ENCODE peak calls at places on chromosomes 12 and 14, in ten cellular contexts. P, G, O, A, U, F, M, X, Y and H are unnamed samples. For H3K4me1, the result is how much of the 10 kb centered on the place peaks cover.

GRCh38 chr12:64680235-64680634 is 69.9 kb downstream of the RASSF3 start:
- DNase-seq in P (no peak), G (peak), O (peak), A (no peak), U (no peak), F (no peak), M (no peak), X (no peak), Y (no peak), H (no peak)

GRCh38 chr12:106517314-106517713 is 65.5 kb upstream of the RFX4 start:
- DNase-seq in P (no peak), G (no peak), O (no peak), A (no peak), U (no peak), F (no peak), M (no peak), X (no peak), Y (no peak), H (no peak)

GRCh38 chr12:30197392-30198047 is 413.8 kb upstream of the TMTC1 start:
- DNase-seq in P (no peak), G (no peak), O (no peak), A (no peak), U (no peak), F (no peak), M (no peak), X (peak), Y (no peak), H (no peak)

GRCh38 chr12:91628656-91629055 is 446.0 kb upstream of the DCN start:
- DNase-seq in P (no peak), G (no peak), O (no peak), A (no peak), U (no peak), F (no peak), M (no peak), X (peak), Y (no peak), H (no peak)

GRCh38 chr12:108649668-108650067 is 16.0 kb upstream of the SELPLG start:
- DNase-seq in P (no peak), G (no peak), O (no peak), A (no peak), U (peak), F (no peak), M (no peak), X (no peak), Y (no peak), H (no peak)

GRCh38 chr12:78914859-78915331 is 50.3 kb downstream of the SYT1 start:
- DNase-seq in P (no peak), G (no peak), O (no peak), A (no peak), U (no peak), F (no peak), M (peak), X (no peak), Y (no peak), H (no peak)

GRCh38 chr14:56118611-56119181 is 485 bp downstream of the PELI2 start:
- DNase-seq in P (peak), G (no peak), O (peak), A (no peak), U (peak), F (peak), M (no peak), X (no peak), Y (peak), H (peak)

GRCh38 chr14:22887990-22888378 is 5.0 kb downstream of the REM2 start:
- DNase-seq in P (no peak), G (no peak), O (no peak), A (no peak), U (no peak), F (no peak), M (peak), X (no peak), Y (peak), H (no peak)

GRCh38 chr14:60648934-60649814 is at the start of gene SIX1:
- DNase-seq in P (peak), G (peak), O (peak), A (peak), U (peak), F (peak), M (peak), X (peak), Y (no peak), H (peak)

GRCh38 chr12:10940389-10940788 is 1.3 kb upstream of the TAS2R14 start:
- DNase-seq in P (no peak), G (no peak), O (no peak), A (no peak), U (no peak), F (no peak), M (no peak), X (no peak), Y (no peak), H (no peak)

GRCh38 chr14:74737753-74738325 is 24.9 kb downstream of the FCF1 start:
- DNase-seq in P (no peak), G (no peak), O (no peak), A (no peak), U (no peak), F (no peak), M (no peak), X (no peak), Y (no peak), H (no peak)

GRCh38 chr12:19894049-19894448 is 454.8 kb downstream of the AEBP2 start:
- DNase-seq in P (no peak), G (no peak), O (no peak), A (no peak), U (peak), F (no peak), M (peak), X (peak), Y (no peak), H (no peak)

GRCh38 chr12:132617822-132618682 is 524 bp upstream of the P2RX2 start:
- DNase-seq in P (no peak), G (no peak), O (no peak), A (no peak), U (no peak), F (no peak), M (no peak), X (no peak), Y (no peak), H (no peak)

GRCh38 chr12:28742791-28743190 is 406.3 kb upstream of the FAR2 start:
- DNase-seq in P (no peak), G (no peak), O (no peak), A (no peak), U (no peak), F (no peak), M (no peak), X (no peak), Y (no peak), H (no peak)

GRCh38 chr12:28536088-28536487 is 345.8 kb downstream of the CCDC91 start:
- DNase-seq in P (no peak), G (no peak), O (no peak), A (no peak), U (no peak), F (no peak), M (no peak), X (no peak), Y (no peak), H (no peak)

GRCh38 chr14:95323361-95323760 is 3.7 kb upstream of the CLMN start:
- DNase-seq in P (no peak), G (no peak), O (no peak), A (no peak), U (no peak), F (no peak), M (no peak), X (no peak), Y (no peak), H (no peak)

GRCh38 chr14:67602071-67602470 is 2.0 kb upstream of the PIGH start:
- DNase-seq in P (no peak), G (no peak), O (no peak), A (no peak), U (no peak), F (no peak), M (no peak), X (no peak), Y (no peak), H (no peak)

GRCh38 chr12:94290353-94290752 is 142.0 kb downstream of the PLXNC1 start:
- DNase-seq in P (peak), G (no peak), O (no peak), A (peak), U (no peak), F (no peak), M (no peak), X (no peak), Y (no peak), H (no peak)

GRCh38 chr14:100592461-100592871 is 5.2 kb upstream of the BEGAIN start:
- DNase-seq in P (no peak), G (no peak), O (no peak), A (no peak), U (no peak), F (no peak), M (no peak), X (no peak), Y (no peak), H (no peak)

GRCh38 chr14:100536721-100537700 is 50.2 kb downstream of the BEGAIN start:
- DNase-seq in P (peak), G (no peak), O (peak), A (no peak), U (no peak), F (peak), M (no peak), X (no peak), Y (no peak), H (no peak)

GRCh38 chr12:56387152-56387551 is 24.5 kb upstream of the APOF start:
- DNase-seq in P (no peak), G (no peak), O (no peak), A (no peak), U (no peak), F (no peak), M (no peak), X (peak), Y (no peak), H (no peak)

GRCh38 chr14:79408696-79409095 is 802.6 kb downstream of the DIO2 start:
- DNase-seq in P (no peak), G (no peak), O (no peak), A (no peak), U (no peak), F (no peak), M (no peak), X (no peak), Y (no peak), H (no peak)

GRCh38 chr14:61337893-61338292 is 16.5 kb downstream of the PRKCH start:
- DNase-seq in P (no peak), G (no peak), O (no peak), A (no peak), U (peak), F (no peak), M (no peak), X (no peak), Y (peak), H (no peak)

GRCh38 chr12:59486827-59487226 is 109.0 kb upstream of the SLC16A7 start:
- DNase-seq in P (no peak), G (no peak), O (no peak), A (no peak), U (no peak), F (no peak), M (no peak), X (peak), Y (no peak), H (no peak)

GRCh38 chr12:6182279-6182898 is 17.8 kb upstream of the CD9 start:
- DNase-seq in P (peak), G (peak), O (peak), A (no peak), U (peak), F (peak), M (no peak), X (no peak), Y (no peak), H (peak)

GRCh38 chr14:39381366-39381765 is 50.9 kb downstream of the FBXO33 start:
- DNase-seq in P (no peak), G (no peak), O (no peak), A (no peak), U (no peak), F (no peak), M (peak), X (no peak), Y (no peak), H (no peak)

GRCh38 chr12:16605666-16606116 is 271 bp downstream of the LMO3 start:
- DNase-seq in P (no peak), G (peak), O (no peak), A (peak), U (peak), F (no peak), M (peak), X (peak), Y (no peak), H (no peak)

GRCh38 chr12:75660107-75660530 is 148.7 kb upstream of the KRR1 start:
- DNase-seq in P (no peak), G (no peak), O (no peak), A (no peak), U (peak), F (no peak), M (no peak), X (no peak), Y (no peak), H (no peak)

GRCh38 chr14:28143340-28143739 is 623.2 kb upstream of the FOXG1 start:
- DNase-seq in P (no peak), G (no peak), O (no peak), A (no peak), U (no peak), F (no peak), M (no peak), X (no peak), Y (no peak), H (no peak)

GRCh38 chr12:53618340-53618739 is 7.8 kb downstream of the ATF7 start:
- DNase-seq in P (no peak), G (no peak), O (no peak), A (no peak), U (no peak), F (no peak), M (peak), X (peak), Y (no peak), H (no peak)

GRCh38 chr12:31928246-31929139 is 30.7 kb upstream of the RESF1 start:
- DNase-seq in P (no peak), G (no peak), O (no peak), A (no peak), U (peak), F (no peak), M (peak), X (no peak), Y (no peak), H (no peak)

GRCh38 chr14:100028990-100029677 is 36.1 kb upstream of the EVL start:
- DNase-seq in P (no peak), G (no peak), O (no peak), A (no peak), U (no peak), F (no peak), M (no peak), X (no peak), Y (no peak), H (no peak)

GRCh38 chr14:36664322-36665193 is 2.9 kb downstream of the PAX9 start:
- DNase-seq in P (no peak), G (no peak), O (no peak), A (no peak), U (no peak), F (no peak), M (no peak), X (peak), Y (no peak), H (no peak)
- H3K4me1 ChIP-seq in P (under half), G (under half), O (under half), A (under half), U (under half), F (half or more), M (under half), X (under half), Y (under half), H (under half)

GRCh38 chr14:64508215-64508776 is 3.7 kb downstream of the ZBTB1 start:
- DNase-seq in P (no peak), G (no peak), O (no peak), A (no peak), U (no peak), F (no peak), M (peak), X (no peak), Y (no peak), H (no peak)
- H3K4me1 ChIP-seq in P (under half), G (under half), O (under half), A (under half), U (under half), F (half or more), M (under half), X (under half), Y (half or more), H (under half)

GRCh38 chr14:103870891-103871595 is 23.7 kb upstream of the PPP1R13B start:
- DNase-seq in P (no peak), G (no peak), O (no peak), A (no peak), U (no peak), F (no peak), M (no peak), X (no peak), Y (no peak), H (no peak)
- H3K4me1 ChIP-seq in P (under half), G (under half), O (under half), A (under half), U (under half), F (half or more), M (under half), X (under half), Y (under half), H (under half)

GRCh38 chr12:4825139-4825858 is 84.4 kb upstream of the KCNA1 start:
- DNase-seq in P (no peak), G (no peak), O (no peak), A (no peak), U (no peak), F (no peak), M (peak), X (no peak), Y (no peak), H (no peak)

GRCh38 chr12:4829161-4829792 is 80.4 kb upstream of the KCNA1 start:
- DNase-seq in P (no peak), G (no peak), O (no peak), A (no peak), U (no peak), F (no peak), M (peak), X (no peak), Y (no peak), H (no peak)

GRCh38 chr12:4824415-4824814 is 85.3 kb upstream of the KCNA1 start:
- DNase-seq in P (no peak), G (no peak), O (no peak), A (no peak), U (peak), F (no peak), M (no peak), X (no peak), Y (no peak), H (no peak)

GRCh38 chr12:4828176-4828575 is 81.5 kb upstream of the KCNA1 start:
- DNase-seq in P (no peak), G (no peak), O (no peak), A (no peak), U (no peak), F (no peak), M (no peak), X (no peak), Y (no peak), H (no peak)

GRCh38 chr12:4826909-4827308 is 82.8 kb upstream of the KCNA1 start:
- DNase-seq in P (no peak), G (no peak), O (no peak), A (no peak), U (no peak), F (no peak), M (no peak), X (no peak), Y (no peak), H (no peak)
- H3K4me1 ChIP-seq in P (under half), G (under half), O (under half), A (under half), U (under half), F (under half), M (under half), X (under half), Y (under half), H (under half)

GRCh38 chr12:38838211-38838850 is 67.1 kb downstream of the CPNE8 start:
- DNase-seq in P (no peak), G (no peak), O (peak), A (no peak), U (no peak), F (no peak), M (no peak), X (no peak), Y (no peak), H (no peak)
- H3K4me1 ChIP-seq in P (under half), G (under half), O (under half), A (under half), U (under half), F (under half), M (under half), X (under half), Y (under half), H (under half)

DNA sequence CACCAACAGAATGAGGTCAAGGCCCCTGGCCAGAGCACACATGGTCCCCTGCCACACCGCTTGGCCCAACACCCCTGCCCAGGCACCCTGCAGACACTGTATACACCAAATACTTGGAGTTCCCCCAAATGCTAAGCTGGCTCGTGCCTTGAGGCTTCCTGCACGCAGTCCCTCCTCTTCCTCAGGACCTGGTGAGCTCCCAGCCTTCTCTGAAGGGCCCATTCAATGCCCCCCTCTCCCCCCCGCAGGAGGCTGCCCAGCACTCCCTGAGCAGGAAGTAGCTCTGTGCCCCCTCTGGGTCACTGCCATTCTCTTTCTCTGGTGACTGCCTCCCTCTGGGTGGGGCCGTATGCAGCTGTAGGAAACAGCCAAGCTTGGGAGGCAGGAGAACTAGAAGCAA is 75.3 kb downstream of the ITPK1 start:
- DNase-seq in P (peak), G (no peak), O (no peak), A (no peak), U (no peak), F (peak), M (no peak), X (peak), Y (no peak), H (no peak)
- H3K4me1 ChIP-seq in P (half or more), G (half or more), O (under half), A (half or more), U (half or more), F (half or more), M (under half), X (under half), Y (half or more), H (under half)

DNA sequence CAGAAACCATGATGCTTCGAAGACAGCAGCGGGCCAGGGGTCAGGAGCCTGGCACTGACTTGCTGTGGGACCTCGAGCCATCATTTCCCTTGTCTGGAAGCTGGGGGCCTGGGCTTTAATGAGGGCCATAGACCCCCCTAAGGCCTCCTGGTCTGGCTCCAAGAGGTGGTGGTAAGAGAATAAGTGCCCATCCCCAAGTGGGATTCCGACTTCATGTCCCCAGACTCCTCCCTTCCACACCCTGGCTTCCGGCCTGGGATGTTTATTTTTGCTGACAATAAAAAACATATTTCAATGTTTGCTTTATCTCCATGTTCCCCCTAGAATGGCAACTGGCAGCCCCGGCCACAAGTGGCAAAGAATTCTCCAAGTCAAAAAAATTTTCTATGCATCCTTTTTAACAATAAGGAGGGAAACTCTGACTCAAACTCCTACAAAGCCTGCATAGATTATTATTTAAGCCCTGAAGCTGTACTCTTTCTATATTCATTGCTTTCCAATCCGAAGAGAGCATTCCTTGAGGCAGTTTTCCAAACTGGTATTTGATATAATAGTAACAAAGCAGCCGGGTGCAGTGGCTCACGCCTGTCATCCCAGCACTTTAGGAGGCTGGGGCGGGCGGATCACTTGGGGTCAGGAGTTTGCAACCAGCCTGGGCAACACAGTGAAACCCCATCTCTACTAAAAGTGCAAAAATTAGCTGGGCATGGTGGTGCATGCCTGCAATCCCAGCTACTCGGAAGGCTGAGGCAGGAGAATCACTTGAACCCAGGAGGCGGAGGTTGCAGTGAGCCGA is 84.0 kb downstream of the ITPK1 start:
- DNase-seq in P (no peak), G (no peak), O (no peak), A (no peak), U (no peak), F (no peak), M (no peak), X (no peak), Y (no peak), H (no peak)
- H3K4me1 ChIP-seq in P (under half), G (under half), O (under half), A (under half), U (under half), F (half or more), M (under half), X (under half), Y (half or more), H (under half)